ENCODE peak calls at places on chromosomes 7 and 10, in five cellular contexts. One of them, this sample, is unnamed.
A peak's percentile ranks its signal among the peaks of the same experiment; 100 is the strongest.

GRCh38 chr10:92691042-92691590 is 1.4 kb downstream of the HHEX start:
- DNase-seq in stimulated activated CD8-positive, alpha-beta memory T cell treated with anti-CD3 and anti-CD28 coated beads, Interleukin-4, amount 100 ng/mL, for 24 hours: no peak
- DNase-seq in activated T-helper 1 cell treated with anti-CD3 and anti-CD28 coated beads, Interleukin-12 subunit alpha, Interleukin-12 subunit beta, Interleukin-2, Interleukin-4 antibody, amounts not matched to agents 30 ng/mL and 10 ng/mL and 1 ng/mL, durations not matched to agents 14 hours and 24 hours and 36 hours: no peak
- DNase-seq in BE2C: no peak
- DNase-seq in lower lobe of right lung: peak; percentile 60
- DNase-seq in this sample: no peak

GRCh38 chr7:117041007-117041406 is 87.7 kb downstream of the ST7 start:
- DNase-seq in activated T-helper 1 cell treated with anti-CD3 and anti-CD28 coated beads, Interleukin-12 subunit alpha, Interleukin-12 subunit beta, Interleukin-2, Interleukin-4 antibody, amounts not matched to agents 30 ng/mL and 10 ng/mL and 1 ng/mL, durations not matched to agents 14 hours and 24 hours and 36 hours: no peak
- DNase-seq in lower lobe of right lung: no peak
- DNase-seq in stimulated activated CD8-positive, alpha-beta memory T cell treated with anti-CD3 and anti-CD28 coated beads, Interleukin-4, amount 100 ng/mL, for 24 hours: no peak
- DNase-seq in BE2C: no peak
- DNase-seq in this sample: no peak

GRCh38 chr10:124044143-124044862 is 49.1 kb downstream of the CHST15 start:
- DNase-seq in BE2C: no peak
- DNase-seq in stimulated activated CD8-positive, alpha-beta memory T cell treated with anti-CD3 and anti-CD28 coated beads, Interleukin-4, amount 100 ng/mL, for 24 hours: no peak
- DNase-seq in lower lobe of right lung: no peak
- DNase-seq in activated T-helper 1 cell treated with anti-CD3 and anti-CD28 coated beads, Interleukin-12 subunit alpha, Interleukin-12 subunit beta, Interleukin-2, Interleukin-4 antibody, amounts not matched to agents 30 ng/mL and 10 ng/mL and 1 ng/mL, durations not matched to agents 14 hours and 24 hours and 36 hours: no peak
- DNase-seq in this sample: no peak

GRCh38 chr10:42475168-42476098 is 162.9 kb downstream of the ZNF33B start:
- DNase-seq in stimulated activated CD8-positive, alpha-beta memory T cell treated with anti-CD3 and anti-CD28 coated beads, Interleukin-4, amount 100 ng/mL, for 24 hours: no peak
- DNase-seq in BE2C: peak; percentile 79
- DNase-seq in activated T-helper 1 cell treated with anti-CD3 and anti-CD28 coated beads, Interleukin-12 subunit alpha, Interleukin-12 subunit beta, Interleukin-2, Interleukin-4 antibody, amounts not matched to agents 30 ng/mL and 10 ng/mL and 1 ng/mL, durations not matched to agents 14 hours and 24 hours and 36 hours: no peak
- DNase-seq in lower lobe of right lung: peak; percentile 45
- DNase-seq in this sample: no peak

GRCh38 chr7:43763183-43763582 is 4.7 kb downstream of the BLVRA start:
- DNase-seq in stimulated activated CD8-positive, alpha-beta memory T cell treated with anti-CD3 and anti-CD28 coated beads, Interleukin-4, amount 100 ng/mL, for 24 hours: no peak
- DNase-seq in activated T-helper 1 cell treated with anti-CD3 and anti-CD28 coated beads, Interleukin-12 subunit alpha, Interleukin-12 subunit beta, Interleukin-2, Interleukin-4 antibody, amounts not matched to agents 30 ng/mL and 10 ng/mL and 1 ng/mL, durations not matched to agents 14 hours and 24 hours and 36 hours: no peak
- DNase-seq in lower lobe of right lung: no peak
- DNase-seq in BE2C: no peak
- DNase-seq in this sample: no peak

GRCh38 chr7:50436133-50436802 is 13.9 kb downstream of the FIGNL1 start:
- DNase-seq in lower lobe of right lung: no peak
- DNase-seq in stimulated activated CD8-positive, alpha-beta memory T cell treated with anti-CD3 and anti-CD28 coated beads, Interleukin-4, amount 100 ng/mL, for 24 hours: no peak
- DNase-seq in BE2C: no peak
- DNase-seq in activated T-helper 1 cell treated with anti-CD3 and anti-CD28 coated beads, Interleukin-12 subunit alpha, Interleukin-12 subunit beta, Interleukin-2, Interleukin-4 antibody, amounts not matched to agents 30 ng/mL and 10 ng/mL and 1 ng/mL, durations not matched to agents 14 hours and 24 hours and 36 hours: no peak
- DNase-seq in this sample: no peak

GRCh38 chr7:114567416-114567815 is 152.8 kb downstream of the FOXP2 start:
- DNase-seq in stimulated activated CD8-positive, alpha-beta memory T cell treated with anti-CD3 and anti-CD28 coated beads, Interleukin-4, amount 100 ng/mL, for 24 hours: no peak
- DNase-seq in activated T-helper 1 cell treated with anti-CD3 and anti-CD28 coated beads, Interleukin-12 subunit alpha, Interleukin-12 subunit beta, Interleukin-2, Interleukin-4 antibody, amounts not matched to agents 30 ng/mL and 10 ng/mL and 1 ng/mL, durations not matched to agents 14 hours and 24 hours and 36 hours: no peak
- DNase-seq in lower lobe of right lung: no peak
- DNase-seq in BE2C: no peak
- DNase-seq in this sample: no peak

GRCh38 chr7:68718059-68718685 is 880.1 kb upstream of the AUTS2 start:
- DNase-seq in BE2C: peak; percentile 76
- DNase-seq in activated T-helper 1 cell treated with anti-CD3 and anti-CD28 coated beads, Interleukin-12 subunit alpha, Interleukin-12 subunit beta, Interleukin-2, Interleukin-4 antibody, amounts not matched to agents 30 ng/mL and 10 ng/mL and 1 ng/mL, durations not matched to agents 14 hours and 24 hours and 36 hours: no peak
- DNase-seq in stimulated activated CD8-positive, alpha-beta memory T cell treated with anti-CD3 and anti-CD28 coated beads, Interleukin-4, amount 100 ng/mL, for 24 hours: no peak
- DNase-seq in lower lobe of right lung: no peak
- DNase-seq in this sample: no peak

GRCh38 chr10:119680050-119680449 is 28.9 kb downstream of the BAG3 start:
- DNase-seq in stimulated activated CD8-positive, alpha-beta memory T cell treated with anti-CD3 and anti-CD28 coated beads, Interleukin-4, amount 100 ng/mL, for 24 hours: no peak
- DNase-seq in BE2C: no peak
- DNase-seq in lower lobe of right lung: no peak
- DNase-seq in activated T-helper 1 cell treated with anti-CD3 and anti-CD28 coated beads, Interleukin-12 subunit alpha, Interleukin-12 subunit beta, Interleukin-2, Interleukin-4 antibody, amounts not matched to agents 30 ng/mL and 10 ng/mL and 1 ng/mL, durations not matched to agents 14 hours and 24 hours and 36 hours: no peak
- DNase-seq in this sample: no peak

GRCh38 chr7:107564553-107565298 is 955 bp downstream of the DUS4L start:
- DNase-seq in BE2C: no peak
- DNase-seq in stimulated activated CD8-positive, alpha-beta memory T cell treated with anti-CD3 and anti-CD28 coated beads, Interleukin-4, amount 100 ng/mL, for 24 hours: no peak
- DNase-seq in lower lobe of right lung: no peak
- DNase-seq in activated T-helper 1 cell treated with anti-CD3 and anti-CD28 coated beads, Interleukin-12 subunit alpha, Interleukin-12 subunit beta, Interleukin-2, Interleukin-4 antibody, amounts not matched to agents 30 ng/mL and 10 ng/mL and 1 ng/mL, durations not matched to agents 14 hours and 24 hours and 36 hours: no peak
- DNase-seq in this sample: peak; percentile 63

GRCh38 chr10:126458453-126458852 is 70.2 kb upstream of the ADAM12 start:
- DNase-seq in BE2C: no peak
- DNase-seq in activated T-helper 1 cell treated with anti-CD3 and anti-CD28 coated beads, Interleukin-12 subunit alpha, Interleukin-12 subunit beta, Interleukin-2, Interleukin-4 antibody, amounts not matched to agents 30 ng/mL and 10 ng/mL and 1 ng/mL, durations not matched to agents 14 hours and 24 hours and 36 hours: no peak
- DNase-seq in stimulated activated CD8-positive, alpha-beta memory T cell treated with anti-CD3 and anti-CD28 coated beads, Interleukin-4, amount 100 ng/mL, for 24 hours: no peak
- DNase-seq in lower lobe of right lung: no peak
- DNase-seq in this sample: no peak

GRCh38 chr7:100483101-100483727 is 513 bp upstream of the NYAP1 start:
- DNase-seq in BE2C: peak; percentile 80
- DNase-seq in activated T-helper 1 cell treated with anti-CD3 and anti-CD28 coated beads, Interleukin-12 subunit alpha, Interleukin-12 subunit beta, Interleukin-2, Interleukin-4 antibody, amounts not matched to agents 30 ng/mL and 10 ng/mL and 1 ng/mL, durations not matched to agents 14 hours and 24 hours and 36 hours: peak; percentile 71
- DNase-seq in lower lobe of right lung: peak; percentile 81
- DNase-seq in stimulated activated CD8-positive, alpha-beta memory T cell treated with anti-CD3 and anti-CD28 coated beads, Interleukin-4, amount 100 ng/mL, for 24 hours: peak; percentile 77
- DNase-seq in this sample: peak; percentile 29

GRCh38 chr7:27901028-27901760 is 161.2 kb downstream of the TAX1BP1 start:
- DNase-seq in lower lobe of right lung: no peak
- DNase-seq in activated T-helper 1 cell treated with anti-CD3 and anti-CD28 coated beads, Interleukin-12 subunit alpha, Interleukin-12 subunit beta, Interleukin-2, Interleukin-4 antibody, amounts not matched to agents 30 ng/mL and 10 ng/mL and 1 ng/mL, durations not matched to agents 14 hours and 24 hours and 36 hours: peak; percentile 32
- DNase-seq in stimulated activated CD8-positive, alpha-beta memory T cell treated with anti-CD3 and anti-CD28 coated beads, Interleukin-4, amount 100 ng/mL, for 24 hours: no peak
- DNase-seq in BE2C: no peak
- DNase-seq in this sample: peak; percentile 20

GRCh38 chr10:75712241-75712880 is 280.9 kb downstream of the LRMDA start:
- DNase-seq in activated T-helper 1 cell treated with anti-CD3 and anti-CD28 coated beads, Interleukin-12 subunit alpha, Interleukin-12 subunit beta, Interleukin-2, Interleukin-4 antibody, amounts not matched to agents 30 ng/mL and 10 ng/mL and 1 ng/mL, durations not matched to agents 14 hours and 24 hours and 36 hours: no peak
- DNase-seq in lower lobe of right lung: no peak
- DNase-seq in BE2C: no peak
- DNase-seq in stimulated activated CD8-positive, alpha-beta memory T cell treated with anti-CD3 and anti-CD28 coated beads, Interleukin-4, amount 100 ng/mL, for 24 hours: no peak
- DNase-seq in this sample: no peak

GRCh38 chr7:67773081-67773480 is 776.4 kb downstream of the TYW1 start:
- DNase-seq in activated T-helper 1 cell treated with anti-CD3 and anti-CD28 coated beads, Interleukin-12 subunit alpha, Interleukin-12 subunit beta, Interleukin-2, Interleukin-4 antibody, amounts not matched to agents 30 ng/mL and 10 ng/mL and 1 ng/mL, durations not matched to agents 14 hours and 24 hours and 36 hours: no peak
- DNase-seq in lower lobe of right lung: no peak
- DNase-seq in BE2C: no peak
- DNase-seq in stimulated activated CD8-positive, alpha-beta memory T cell treated with anti-CD3 and anti-CD28 coated beads, Interleukin-4, amount 100 ng/mL, for 24 hours: no peak
- DNase-seq in this sample: no peak

GRCh38 chr10:117746541-117747195 is 204.1 kb downstream of the EMX2 start:
- DNase-seq in lower lobe of right lung: no peak
- DNase-seq in activated T-helper 1 cell treated with anti-CD3 and anti-CD28 coated beads, Interleukin-12 subunit alpha, Interleukin-12 subunit beta, Interleukin-2, Interleukin-4 antibody, amounts not matched to agents 30 ng/mL and 10 ng/mL and 1 ng/mL, durations not matched to agents 14 hours and 24 hours and 36 hours: no peak
- DNase-seq in BE2C: no peak
- DNase-seq in stimulated activated CD8-positive, alpha-beta memory T cell treated with anti-CD3 and anti-CD28 coated beads, Interleukin-4, amount 100 ng/mL, for 24 hours: no peak
- DNase-seq in this sample: no peak

GRCh38 chr7:119197872-119198527 is 973.5 kb downstream of the ANKRD7 start:
- DNase-seq in stimulated activated CD8-positive, alpha-beta memory T cell treated with anti-CD3 and anti-CD28 coated beads, Interleukin-4, amount 100 ng/mL, for 24 hours: no peak
- DNase-seq in lower lobe of right lung: no peak
- DNase-seq in activated T-helper 1 cell treated with anti-CD3 and anti-CD28 coated beads, Interleukin-12 subunit alpha, Interleukin-12 subunit beta, Interleukin-2, Interleukin-4 antibody, amounts not matched to agents 30 ng/mL and 10 ng/mL and 1 ng/mL, durations not matched to agents 14 hours and 24 hours and 36 hours: no peak
- DNase-seq in BE2C: peak; percentile 32
- DNase-seq in this sample: peak; percentile 45

GRCh38 chr10:56605043-56605442 is 244.0 kb upstream of the ZWINT start:
- DNase-seq in stimulated activated CD8-positive, alpha-beta memory T cell treated with anti-CD3 and anti-CD28 coated beads, Interleukin-4, amount 100 ng/mL, for 24 hours: no peak
- DNase-seq in BE2C: no peak
- DNase-seq in activated T-helper 1 cell treated with anti-CD3 and anti-CD28 coated beads, Interleukin-12 subunit alpha, Interleukin-12 subunit beta, Interleukin-2, Interleukin-4 antibody, amounts not matched to agents 30 ng/mL and 10 ng/mL and 1 ng/mL, durations not matched to agents 14 hours and 24 hours and 36 hours: no peak
- DNase-seq in lower lobe of right lung: no peak
- DNase-seq in this sample: no peak